ENCODE peak calls at places on chromosome 1, in six cellular contexts. One of them, this sample, is unnamed.

GRCh38 chr1:109687641-109688499 is at the start of gene GSTM1:
- DNase-seq in EH: no peak
- DNase-seq in A172: no peak
- DNase-seq in substantia nigra: peak; percentile 46
- DNase-seq in stimulated activated effector memory CD8-positive, alpha-beta T cell treated with anti-CD3 and anti-CD28 coated beads, Interleukin-12 subunit alpha, Interleukin-12 subunit beta, amount 100 ng/mL, for 72 hours: no peak
- DNase-seq in ELR: no peak
- DNase-seq in this sample: peak; percentile 78

GRCh38 chr1:31239653-31240241 is at the start of gene NKAIN1:
- DNase-seq in EH: peak; percentile 52
- DNase-seq in stimulated activated effector memory CD8-positive, alpha-beta T cell treated with anti-CD3 and anti-CD28 coated beads, Interleukin-12 subunit alpha, Interleukin-12 subunit beta, amount 100 ng/mL, for 72 hours: no peak
- DNase-seq in substantia nigra: no peak
- DNase-seq in A172: no peak
- DNase-seq in ELR: peak; percentile 49
- DNase-seq in this sample: no peak

GRCh38 chr1:115258302-115258866 is 79.7 kb downstream of the NGF start:
- DNase-seq in substantia nigra: no peak
- DNase-seq in ELR: peak; percentile 86
- DNase-seq in stimulated activated effector memory CD8-positive, alpha-beta T cell treated with anti-CD3 and anti-CD28 coated beads, Interleukin-12 subunit alpha, Interleukin-12 subunit beta, amount 100 ng/mL, for 72 hours: no peak
- DNase-seq in A172: peak; percentile 60
- DNase-seq in EH: peak; percentile 83
- DNase-seq in this sample: peak; percentile 41

GRCh38 chr1:19949016-19949415 is 25.6 kb upstream of the PLA2G2E start:
- DNase-seq in EH: peak; percentile 79
- DNase-seq in substantia nigra: no peak
- DNase-seq in A172: peak; percentile 53
- DNase-seq in stimulated activated effector memory CD8-positive, alpha-beta T cell treated with anti-CD3 and anti-CD28 coated beads, Interleukin-12 subunit alpha, Interleukin-12 subunit beta, amount 100 ng/mL, for 72 hours: no peak
- DNase-seq in ELR: peak; percentile 78
- DNase-seq in this sample: peak; percentile 77

GRCh38 chr1:156475568-156476500 is 24.7 kb downstream of the MEF2D start:
- DNase-seq in EH: peak; percentile 94
- DNase-seq in A172: no peak
- DNase-seq in ELR: peak; percentile 54
- DNase-seq in stimulated activated effector memory CD8-positive, alpha-beta T cell treated with anti-CD3 and anti-CD28 coated beads, Interleukin-12 subunit alpha, Interleukin-12 subunit beta, amount 100 ng/mL, for 72 hours: no peak
- DNase-seq in substantia nigra: no peak
- DNase-seq in this sample: no peak

GRCh38 chr1:55479970-55480369 is 264.8 kb upstream of the USP24 start:
- DNase-seq in stimulated activated effector memory CD8-positive, alpha-beta T cell treated with anti-CD3 and anti-CD28 coated beads, Interleukin-12 subunit alpha, Interleukin-12 subunit beta, amount 100 ng/mL, for 72 hours: no peak
- DNase-seq in ELR: no peak
- DNase-seq in EH: no peak
- DNase-seq in A172: no peak
- DNase-seq in substantia nigra: no peak
- DNase-seq in this sample: no peak

GRCh38 chr1:228340686-228341449 is 65.8 kb downstream of the TRIM11 start:
- DNase-seq in ELR: peak; percentile 5
- DNase-seq in A172: no peak
- DNase-seq in EH: no peak
- DNase-seq in stimulated activated effector memory CD8-positive, alpha-beta T cell treated with anti-CD3 and anti-CD28 coated beads, Interleukin-12 subunit alpha, Interleukin-12 subunit beta, amount 100 ng/mL, for 72 hours: no peak
- DNase-seq in substantia nigra: no peak
- DNase-seq in this sample: no peak

GRCh38 chr1:169130683-169131082 is 24.2 kb downstream of the ATP1B1 start:
- DNase-seq in substantia nigra: no peak
- DNase-seq in ELR: no peak
- DNase-seq in stimulated activated effector memory CD8-positive, alpha-beta T cell treated with anti-CD3 and anti-CD28 coated beads, Interleukin-12 subunit alpha, Interleukin-12 subunit beta, amount 100 ng/mL, for 72 hours: no peak
- DNase-seq in A172: no peak
- DNase-seq in EH: no peak
- DNase-seq in this sample: no peak

GRCh38 chr1:64982134-64982533 is 15.8 kb upstream of the JAK1 start:
- DNase-seq in EH: no peak
- DNase-seq in ELR: no peak
- DNase-seq in stimulated activated effector memory CD8-positive, alpha-beta T cell treated with anti-CD3 and anti-CD28 coated beads, Interleukin-12 subunit alpha, Interleukin-12 subunit beta, amount 100 ng/mL, for 72 hours: no peak
- DNase-seq in substantia nigra: no peak
- DNase-seq in A172: no peak
- DNase-seq in this sample: no peak

GRCh38 chr1:36149237-36149972 is at the start of gene TRAPPC3:
- DNase-seq in substantia nigra: peak; percentile 99
- DNase-seq in A172: peak; percentile 97
- DNase-seq in ELR: peak; percentile 100
- DNase-seq in stimulated activated effector memory CD8-positive, alpha-beta T cell treated with anti-CD3 and anti-CD28 coated beads, Interleukin-12 subunit alpha, Interleukin-12 subunit beta, amount 100 ng/mL, for 72 hours: peak; percentile 98
- DNase-seq in EH: peak; percentile 100
- DNase-seq in this sample: peak; percentile 100

GRCh38 chr1:61538228-61538627 is 186.7 kb downstream of the TM2D1 start:
- DNase-seq in ELR: no peak
- DNase-seq in stimulated activated effector memory CD8-positive, alpha-beta T cell treated with anti-CD3 and anti-CD28 coated beads, Interleukin-12 subunit alpha, Interleukin-12 subunit beta, amount 100 ng/mL, for 72 hours: no peak
- DNase-seq in substantia nigra: no peak
- DNase-seq in EH: no peak
- DNase-seq in A172: no peak
- DNase-seq in this sample: no peak

This sample was measured in RKO.